ENCODE peak calls at places on chromosome 13, in seven cellular contexts. N is OCI-LY7; F is CD4-positive, alpha-beta T cell; L is hepatic stellate cell; Q is T follicular helper cell; H is NCI-H1092; C is hippocampal formation. E is an unnamed sample.

GRCh38 chr13:65889368-65889767 is 1340.8 kb downstream of the PCDH9 start:
- DNase-seq in N (no peak), F (no peak), L (no peak), Q (no peak), H (no peak), C (no peak), E (no peak)

GRCh38 chr13:111247552-111247951 is 72.9 kb upstream of the TEX29 start:
- DNase-seq in N (no peak), F (no peak), L (no peak), Q (no peak), H (peak; percentile 50), C (no peak), E (no peak)

GRCh38 chr13:95067303-95067702 is 233.9 kb downstream of the ABCC4 start:
- DNase-seq in N (no peak), F (no peak), L (peak; percentile 7), Q (no peak), H (no peak), C (no peak), E (no peak)

GRCh38 chr13:75870397-75870801 is 234.3 kb downstream of the LMO7 start:
- DNase-seq in N (peak; percentile 24), F (peak; percentile 2), L (no peak), Q (no peak), H (peak; percentile 8), C (peak; percentile 20), E (no peak)

GRCh38 chr13:43085545-43085944 is 62.2 kb downstream of the DNAJC15 start:
- DNase-seq in N (peak; percentile 29), F (no peak), L (peak; percentile 7), Q (no peak), H (no peak), C (peak; percentile 27), E (no peak)

GRCh38 chr13:31042084-31042483 is 109.6 kb downstream of the TEX26 start:
- DNase-seq in N (no peak), F (no peak), L (no peak), Q (no peak), H (no peak), C (no peak), E (no peak)

GRCh38 chr13:100506600-100507422 is 81.8 kb downstream of the GGACT start:
- DNase-seq in N (no peak), F (no peak), L (no peak), Q (no peak), H (peak; percentile 74), C (no peak), E (no peak)

GRCh38 chr13:113500530-113501265 is 10.2 kb upstream of the DCUN1D2 start:
- DNase-seq in N (no peak), F (no peak), L (no peak), Q (no peak), H (no peak), C (no peak), E (no peak)

GRCh38 chr13:112744306-112745021 is 54.6 kb downstream of the ATP11A start:
- DNase-seq in N (no peak), F (no peak), L (no peak), Q (no peak), H (peak; percentile 50), C (no peak), E (no peak)

GRCh38 chr13:60134376-60134775 is 29.4 kb downstream of the DIAPH3 start:
- DNase-seq in N (no peak), F (no peak), L (no peak), Q (no peak), H (no peak), C (no peak), E (no peak)

GRCh38 chr13:49859568-49859967 is 67.1 kb upstream of the KPNA3 start:
- DNase-seq in N (no peak), F (no peak), L (peak; percentile 68), Q (no peak), H (no peak), C (no peak), E (no peak)

GRCh38 chr13:107211073-107211472 is 643.1 kb upstream of the ARGLU1 start:
- DNase-seq in N (peak; percentile 42), F (no peak), L (peak; percentile 60), Q (peak; percentile 12), H (peak; percentile 97), C (peak; percentile 90), E (peak; percentile 6)

E was measured in stimulated activated CD8-positive, alpha-beta memory T cell treated with anti-CD3 and anti-CD28 coated beads, Interleukin-7, amount 100 ng/mL, for 48 hours.